ENCODE peak calls at places on chromosomes 5 and 9, in five cellular contexts. A is lower lobe of right lung, G is aorta, X is IMR-90, T is neural progenitor cell. B is an unnamed sample. For H3K36me3, H3K4me1 and H3K27me3, the result is how much of the 10 kb centered on the place peaks cover.

GRCh38 chr9:136546697-136547481 is 1.0 kb upstream of the NOTCH1 start:
- DNase-seq in A (peak), T (peak), X (peak), G (peak), B (peak)

GRCh38 chr5:446066-446725 is 3.2 kb downstream of the EXOC3 start:
- DNase-seq in T (no peak), A (no peak), X (no peak), G (peak), B (peak)

GRCh38 chr5:26003966-26004365 is 1034.4 kb downstream of the CDH9 start:
- DNase-seq in X (no peak), T (no peak), G (no peak), A (no peak), B (no peak)

GRCh38 chr9:106920701-106921283 is 57.8 kb downstream of the ZNF462 start:
- DNase-seq in A (no peak), X (peak), G (no peak), T (peak), B (no peak)

GRCh38 chr5:131361677-131362315 is 97.9 kb downstream of the CDC42SE2 start:
- DNase-seq in T (no peak), A (no peak), X (no peak), G (no peak), B (no peak)

GRCh38 chr5:43802119-43802518 is 199.1 kb downstream of the NNT start:
- DNase-seq in A (no peak), X (peak), T (no peak), G (no peak), B (no peak)

GRCh38 chr9:108473209-108474112 is 382.3 kb downstream of the ACTL7B start:
- DNase-seq in T (no peak), A (no peak), G (no peak), X (peak), B (no peak)

GRCh38 chr5:164663223-164663989 is 1158.0 kb downstream of the MAT2B start:
- DNase-seq in G (no peak), A (no peak), X (peak), T (no peak), B (no peak)

GRCh38 chr5:81121836-81122235 is 111.3 kb upstream of the CKMT2 start:
- DNase-seq in A (no peak), X (peak), T (no peak), G (no peak), B (no peak)

GRCh38 chr5:79032031-79032711 is 37.3 kb downstream of the DMGDH start:
- DNase-seq in X (peak), A (no peak), T (no peak), G (no peak), B (no peak)

GRCh38 chr9:34984049-34984448 is 5.5 kb upstream of the DNAJB5 start:
- DNase-seq in X (peak), G (no peak), T (peak), A (no peak), B (no peak)

GRCh38 chr9:18979367-18979766 is 53.6 kb downstream of the SAXO1 start:
- DNase-seq in T (no peak), G (no peak), A (no peak), X (peak), B (no peak)

GRCh38 chr5:178111925-178112324 is 1.4 kb upstream of the N4BP3 start:
- DNase-seq in X (peak), G (no peak), T (no peak), A (no peak), B (no peak)

GRCh38 chr5:15968994-15969393 is 210.6 kb downstream of the MARCHF11 start:
- DNase-seq in X (no peak), G (no peak), A (no peak), T (no peak), B (no peak)

GRCh38 chr9:78994476-78994875 is 577.3 kb upstream of the TLE4 start:
- DNase-seq in T (no peak), G (no peak), X (no peak), A (no peak), B (no peak)

GRCh38 chr9:95383198-95383673 is 65.7 kb upstream of the FANCC start:
- DNase-seq in G (no peak), A (no peak), T (no peak), X (peak), B (no peak)

GRCh38 chr5:88391116-88391515 is 122.5 kb upstream of the TMEM161B start:
- DNase-seq in T (peak), G (no peak), X (no peak), A (no peak), B (no peak)

GRCh38 chr5:100706796-100707195 is 171.6 kb downstream of the FAM174A start:
- DNase-seq in T (no peak), G (no peak), A (no peak), X (no peak), B (no peak)

GRCh38 chr5:75512383-75513074 is 838 bp downstream of the POLK start:
- DNase-seq in T (no peak), G (no peak), A (no peak), X (peak), B (no peak)

GRCh38 chr9:133691659-133692363 is 46.3 kb downstream of the SARDH start:
- DNase-seq in A (no peak), G (peak), X (peak), T (no peak), B (no peak)

GRCh38 chr5:126982926-126983873 is 47.2 kb downstream of the MARCHF3 start:
- DNase-seq in X (no peak), T (no peak), A (no peak), G (no peak), B (no peak)

GRCh38 chr5:34522599-34523381 is 133.3 kb upstream of the RAI14 start:
- DNase-seq in T (peak), G (peak), X (peak), A (peak), B (no peak)

GRCh38 chr5:111755264-111755941 is 1.6 kb downstream of the NREP start:
- DNase-seq in X (no peak), G (no peak), A (no peak), T (no peak), B (no peak)

GRCh38 chr9:88535932-88536324 is 950 bp downstream of the NXNL2 start:
- DNase-seq in X (peak), G (peak), A (no peak), T (no peak), B (no peak)

GRCh38 chr5:119268387-119269060 is 87.3 kb upstream of the TNFAIP8 start:
- DNase-seq in T (peak), X (peak), G (peak), A (peak), B (peak)

GRCh38 chr5:172891716-172892421 is 57.8 kb downstream of the ERGIC1 start:
- DNase-seq in T (no peak), X (no peak), A (peak), G (peak), B (peak)

GRCh38 chr5:55134053-55134722 is 25.8 kb upstream of the GPX8 start:
- DNase-seq in T (no peak), A (no peak), X (no peak), G (no peak), B (no peak)

GRCh38 chr5:179819296-179820126 is 1.2 kb upstream of the SQSTM1 start:
- DNase-seq in G (peak), X (peak), T (peak), A (peak), B (peak)

GRCh38 chr5:79330071-79330470 is 94.1 kb downstream of the JMY start:
- DNase-seq in A (no peak), T (no peak), G (no peak), X (peak), B (no peak)

GRCh38 chr5:157269763-157270272 is 3.9 kb downstream of the CYFIP2 start:
- DNase-seq in T (no peak), X (no peak), A (no peak), G (no peak), B (no peak)

GRCh38 chr9:107348836-107349235 is 65.8 kb downstream of the RAD23B start:
- DNase-seq in T (no peak), G (no peak), A (no peak), X (no peak), B (no peak)

GRCh38 chr5:78341445-78341844 is 19.0 kb upstream of the SCAMP1 start:
- DNase-seq in T (peak), G (no peak), X (no peak), A (no peak), B (no peak)

GRCh38 chr5:160470437-160471341 is 49.0 kb downstream of the PTTG1 start:
- DNase-seq in G (no peak), A (no peak), T (no peak), X (peak), B (no peak)

GRCh38 chr5:60630179-60630578 is 69.8 kb downstream of the DEPDC1B start:
- DNase-seq in T (no peak), G (no peak), X (no peak), A (no peak), B (no peak)
- H3K36me3 ChIP-seq in T (under half), G (under half), X (under half), A (under half), B (under half)

GRCh38 chr9:38670542-38671371 is 49.2 kb downstream of the FAM240B start:
- DNase-seq in G (no peak), A (no peak), X (no peak), T (no peak), B (no peak)
- H3K4me1 ChIP-seq in G (under half), A (under half), X (under half), T (under half), B (under half)

DNA sequence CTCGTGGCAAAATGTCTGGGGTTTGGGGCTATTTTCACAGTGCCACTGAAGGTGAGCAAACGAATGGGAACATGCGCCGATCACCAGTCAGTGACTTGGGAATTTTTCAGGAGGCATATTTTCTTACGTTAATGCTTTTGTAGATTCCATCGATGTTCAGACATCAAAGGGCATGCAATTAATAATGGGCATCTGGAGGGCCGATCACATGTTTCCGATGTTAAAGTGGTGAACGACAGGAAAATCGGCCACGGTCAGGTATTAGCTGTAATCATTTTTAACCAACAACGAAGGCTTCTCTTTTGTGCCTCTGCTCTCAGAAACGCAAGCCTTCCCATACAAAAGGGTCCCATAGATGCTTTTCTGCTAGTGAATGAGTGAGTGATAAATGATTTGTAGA is 155.0 kb upstream of the PITX1 start:
- DNase-seq in X (no peak), A (no peak), G (no peak), T (no peak), B (no peak)
- H3K27me3 ChIP-seq in X (under half), A (under half), G (under half), T (half or more), B (half or more)

GRCh38 chr9:27460225-27461023 is 63.7 kb upstream of the IFNK start:
- DNase-seq in X (no peak), A (no peak), G (no peak), T (no peak), B (no peak)
- H3K36me3 ChIP-seq in X (under half), A (under half), G (under half), T (under half), B (under half)

DNA sequence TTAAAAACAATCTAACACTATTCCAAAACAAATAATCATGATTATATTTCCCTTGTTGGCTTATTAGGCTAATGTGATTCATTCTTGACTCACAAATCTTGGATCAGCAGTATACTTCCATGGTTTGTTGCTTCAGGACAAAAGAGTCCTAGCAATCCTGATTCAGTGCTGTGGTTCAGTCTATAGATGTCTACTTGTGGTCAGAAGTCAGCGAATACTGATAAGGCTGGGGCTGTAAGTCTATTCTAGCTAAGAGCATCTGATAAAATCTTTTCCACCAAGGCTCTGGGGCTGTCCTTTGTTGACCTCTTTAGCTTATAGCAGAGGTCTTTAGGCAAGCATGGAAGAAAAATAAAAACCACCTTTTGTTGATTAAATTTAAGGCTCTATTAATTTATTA is 4.4 kb upstream of the SMIM3 start:
- DNase-seq in A (no peak), T (no peak), X (peak), G (no peak), B (no peak)
- H3K4me1 ChIP-seq in A (under half), T (under half), X (under half), G (under half), B (under half)

DNA sequence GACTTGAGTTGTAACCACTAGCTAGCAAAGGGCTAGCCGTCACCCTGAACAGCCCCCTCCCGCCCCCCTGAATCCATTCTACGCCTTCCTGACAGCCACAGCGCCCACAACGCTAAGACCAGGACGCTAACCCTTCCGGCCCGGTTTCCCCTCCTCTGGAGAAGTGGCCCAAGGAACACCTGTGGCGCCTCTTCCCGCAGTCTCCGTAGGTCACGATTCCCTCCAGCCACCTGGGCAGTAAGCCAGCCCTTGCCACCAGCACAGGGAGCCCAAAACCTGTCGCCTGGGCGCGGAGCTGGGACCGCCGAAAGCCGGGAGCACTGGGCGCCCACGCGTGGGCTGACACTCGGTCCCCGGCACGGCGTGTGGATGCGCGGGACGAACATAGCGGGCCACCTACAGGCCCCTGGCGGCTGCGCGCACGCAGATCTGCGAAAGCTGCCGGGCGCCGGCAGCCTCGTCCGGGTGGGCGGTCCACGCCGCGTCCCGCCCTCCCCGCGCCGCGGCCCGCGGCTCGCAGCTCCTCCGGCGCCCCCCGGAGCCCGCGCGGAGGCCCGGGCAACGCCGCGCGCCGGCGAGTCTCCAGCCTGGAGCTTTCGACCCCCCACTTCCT is 596 bp downstream of the IRF1 start:
- DNase-seq in G (peak), A (peak), T (peak), X (peak), B (peak)
- H3K27me3 ChIP-seq in G (under half), A (under half), T (half or more), X (under half), B (under half)

B was measured in upper lobe of right lung.